ENCODE peak calls at places on chromosomes 6 and 20, in five cellular contexts. A is endothelial cell; J is AG09319; M is CD8-positive, alpha-beta T cell; N is A673. R is an unnamed sample.

GRCh38 chr6:106844930-106845329 is 129.6 kb downstream of the CD24 start:
- DNase-seq in A (no peak), J (no peak), M (no peak), N (no peak), R (peak)

GRCh38 chr6:7909323-7910276 is 988 bp downstream of the TXNDC5 start:
- DNase-seq in A (peak), J (no peak), M (peak), N (peak), R (peak)

GRCh38 chr6:139164001-139164400 is 29.1 kb downstream of the HECA start:
- DNase-seq in A (no peak), J (no peak), M (peak), N (peak), R (no peak)

GRCh38 chr6:27562027-27562410 is 89.1 kb upstream of the ZNF184 start:
- DNase-seq in A (no peak), J (no peak), M (no peak), N (peak), R (no peak)

GRCh38 chr6:121055572-121056163 is 278.6 kb downstream of the TBC1D32 start:
- DNase-seq in A (peak), J (peak), M (no peak), N (peak), R (peak)

GRCh38 chr6:81774542-81774941 is 22.1 kb upstream of the TENT5A start:
- DNase-seq in A (no peak), J (no peak), M (no peak), N (no peak), R (no peak)

GRCh38 chr20:59820204-59821041 is 113.0 kb downstream of the SYCP2 start:
- DNase-seq in A (no peak), J (no peak), M (no peak), N (no peak), R (no peak)

GRCh38 chr20:23048283-23049200 is 930 bp downstream of the THBD start:
- DNase-seq in A (peak), J (no peak), M (no peak), N (peak), R (peak)

GRCh38 chr6:15444881-15445280 is 199.0 kb downstream of the JARID2 start:
- DNase-seq in A (no peak), J (no peak), M (no peak), N (peak), R (no peak)

GRCh38 chr20:46027245-46027853 is 1.7 kb upstream of the SLC12A5 start:
- DNase-seq in A (peak), J (peak), M (peak), N (peak), R (peak)

GRCh38 chr6:28537509-28538140 is 11.9 kb downstream of the GPX5 start:
- DNase-seq in A (no peak), J (no peak), M (peak), N (no peak), R (no peak)

GRCh38 chr20:45968801-45969711 is 2.9 kb downstream of the ZNF335 start:
- DNase-seq in A (no peak), J (no peak), M (no peak), N (no peak), R (no peak)

GRCh38 chr20:54025166-54025835 is 45.1 kb downstream of the BCAS1 start:
- DNase-seq in A (no peak), J (peak), M (no peak), N (no peak), R (no peak)

GRCh38 chr20:62603021-62603906 is 39.0 kb upstream of the SLCO4A1 start:
- DNase-seq in A (no peak), J (no peak), M (peak), N (peak), R (peak)

GRCh38 chr20:47950557-47951283 is 165.4 kb upstream of the SULF2 start:
- DNase-seq in A (no peak), J (no peak), M (no peak), N (no peak), R (no peak)

GRCh38 chr6:22681761-22682160 is 112.4 kb downstream of the HDGFL1 start:
- DNase-seq in A (no peak), J (peak), M (no peak), N (no peak), R (no peak)

GRCh38 chr6:111971181-111971829 is 82.6 kb upstream of the CCN6 start:
- DNase-seq in A (no peak), J (no peak), M (no peak), N (no peak), R (no peak)

GRCh38 chr20:53533500-53533899 is 60.1 kb downstream of the ZNF217 start:
- DNase-seq in A (no peak), J (no peak), M (no peak), N (no peak), R (no peak)

GRCh38 chr6:93424303-93425064 is 5.1 kb upstream of the EPHA7 start:
- DNase-seq in A (peak), J (no peak), M (no peak), N (peak), R (no peak)

GRCh38 chr6:146860583-146860982 is 261.8 kb downstream of the ADGB start:
- DNase-seq in A (no peak), J (no peak), M (no peak), N (no peak), R (no peak)

GRCh38 chr20:25058051-25058796 is at the start of gene ACSS1:
- DNase-seq in A (peak), J (no peak), M (peak), N (peak), R (peak)

GRCh38 chr6:113428702-113429101 is 428.4 kb upstream of the MARCKS start:
- DNase-seq in A (no peak), J (no peak), M (no peak), N (no peak), R (no peak)

GRCh38 chr6:127481628-127482027 is 22.4 kb upstream of the KIAA0408 start:
- DNase-seq in A (no peak), J (no peak), M (no peak), N (no peak), R (no peak)

GRCh38 chr6:68634503-68635411 is at the start of gene ADGRB3:
- DNase-seq in A (peak), J (no peak), M (peak), N (peak), R (peak)

GRCh38 chr6:76381612-76382011 is 309.1 kb upstream of the IMPG1 start:
- DNase-seq in A (no peak), J (no peak), M (no peak), N (no peak), R (no peak)

GRCh38 chr6:75210885-75211739 is 5.3 kb upstream of the COL12A1 start:
- DNase-seq in A (peak), J (no peak), M (peak), N (peak), R (peak)

GRCh38 chr20:48632017-48632824 is 195.6 kb downstream of the PREX1 start:
- DNase-seq in A (no peak), J (no peak), M (no peak), N (no peak), R (no peak)

GRCh38 chr6:144331610-144332009 is 46.5 kb downstream of the UTRN start:
- DNase-seq in A (no peak), J (no peak), M (no peak), N (no peak), R (no peak)

GRCh38 chr6:42106663-42107023 is 35.8 kb downstream of the C6orf132 start:
- DNase-seq in A (no peak), J (no peak), M (no peak), N (no peak), R (no peak)

GRCh38 chr20:10794765-10795164 is 121.0 kb upstream of the JAG1 start:
- DNase-seq in A (no peak), J (no peak), M (no peak), N (no peak), R (no peak)

GRCh38 chr6:1724616-1725015 is 114.9 kb downstream of the FOXC1 start:
- DNase-seq in A (peak), J (no peak), M (no peak), N (no peak), R (no peak)

GRCh38 chr20:4780245-4780644 is 58.5 kb downstream of the PRND start:
- DNase-seq in A (no peak), J (no peak), M (no peak), N (no peak), R (no peak)

GRCh38 chr6:12126051-12126450 is 113.9 kb downstream of the HIVEP1 start:
- DNase-seq in A (no peak), J (no peak), M (no peak), N (no peak), R (no peak)

GRCh38 chr20:43681468-43681942 is 14.6 kb downstream of the MYBL2 start:
- DNase-seq in A (no peak), J (no peak), M (no peak), N (peak), R (no peak)

GRCh38 chr6:70131528-70131927 is 171.4 kb downstream of the COL9A1 start:
- DNase-seq in A (no peak), J (no peak), M (no peak), N (peak), R (peak)

GRCh38 chr6:126266664-126267063 is 73.3 kb upstream of the CENPW start:
- DNase-seq in A (no peak), J (no peak), M (no peak), N (peak), R (no peak)

GRCh38 chr6:33147807-33148666 is 44.2 kb downstream of the COL11A2 start:
- DNase-seq in A (no peak), J (peak), M (no peak), N (peak), R (no peak)

GRCh38 chr6:56767892-56768531 is 125.3 kb upstream of the DST start:
- DNase-seq in A (no peak), J (no peak), M (no peak), N (no peak), R (no peak)
- TF ChIP-seq CTCF in A (no peak), J (no peak), M (no peak), N (peak), R (peak)

GRCh38 chr6:133399426-133399825 is 158.3 kb downstream of the EYA4 start:
- DNase-seq in A (no peak), J (no peak), M (no peak), N (no peak), R (no peak)

GRCh38 chr6:133408543-133408942 is 167.4 kb downstream of the EYA4 start:
- DNase-seq in A (no peak), J (no peak), M (no peak), N (no peak), R (no peak)

GRCh38 chr6:133407320-133408100 is 166.4 kb downstream of the EYA4 start:
- DNase-seq in A (no peak), J (no peak), M (no peak), N (peak), R (no peak)

GRCh38 chr6:133410628-133411027 is 169.5 kb downstream of the EYA4 start:
- DNase-seq in A (no peak), J (no peak), M (no peak), N (no peak), R (no peak)

GRCh38 chr6:133404728-133405127 is 163.6 kb downstream of the EYA4 start:
- DNase-seq in A (no peak), J (no peak), M (no peak), N (no peak), R (no peak)
- TF ChIP-seq CTCF in A (no peak), J (no peak), M (no peak), N (no peak), R (no peak)

DNA sequence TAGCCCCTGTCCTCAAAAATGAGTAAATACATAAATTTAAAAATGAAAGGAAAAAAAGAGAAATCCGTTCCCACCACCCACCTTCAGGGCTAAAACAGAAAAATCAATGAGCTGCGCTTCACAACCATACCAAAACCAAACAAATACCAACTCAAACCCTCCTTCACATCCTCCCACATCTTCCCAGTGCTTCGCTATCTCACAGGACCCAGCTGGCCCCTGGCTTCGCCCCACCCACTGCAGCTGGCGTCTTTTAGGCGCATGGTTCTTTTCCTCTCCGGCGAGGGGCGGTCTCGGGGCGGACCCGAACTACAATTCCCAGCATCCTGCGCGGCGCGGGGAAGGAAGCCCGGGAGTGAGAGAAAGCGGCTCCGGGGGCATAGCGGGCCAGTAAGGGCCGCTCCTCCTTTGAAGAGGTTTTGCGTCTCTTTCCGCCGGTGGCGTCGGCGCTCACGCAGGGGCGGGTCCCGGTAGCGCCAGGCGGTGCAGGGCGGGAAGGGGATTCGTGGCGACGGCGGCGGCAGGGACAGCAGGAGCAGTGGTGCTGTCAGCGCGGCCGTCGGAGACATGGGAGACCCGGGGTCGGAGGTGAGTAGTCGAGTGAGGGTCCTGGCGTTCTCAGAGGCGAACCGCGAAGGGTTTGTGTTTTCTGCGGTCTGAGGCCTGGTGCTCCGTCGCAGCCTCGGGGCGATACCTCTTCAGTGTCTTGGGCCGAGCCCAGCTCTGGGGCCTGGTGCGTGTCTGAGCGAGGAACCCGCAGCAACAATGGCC is at the start of gene ZNF451:
- DNase-seq in A (peak), J (peak), M (peak), N (peak), R (peak)
- TF ChIP-seq CTCF in A (no peak), J (no peak), M (no peak), N (no peak), R (no peak)

GRCh38 chr6:88895911-88896310 is 67.5 kb downstream of the RNGTT start:
- DNase-seq in A (no peak), J (no peak), M (no peak), N (no peak), R (no peak)

GRCh38 chr6:88899569-88900316 is 63.7 kb downstream of the RNGTT start:
- DNase-seq in A (no peak), J (no peak), M (no peak), N (peak), R (no peak)
- TF ChIP-seq CTCF in A (peak), J (no peak), M (no peak), N (peak), R (no peak)

GRCh38 chr6:149446791-149447376 is 37.9 kb downstream of the ZC3H12D start:
- DNase-seq in A (no peak), J (no peak), M (no peak), N (no peak), R (no peak)
- TF ChIP-seq CTCF in A (no peak), J (no peak), M (no peak), N (no peak), R (no peak)

GRCh38 chr6:31730631-31731086 is 1.6 kb upstream of the DDAH2 start:
- DNase-seq in A (no peak), J (no peak), M (no peak), N (no peak), R (no peak)

GRCh38 chr6:31727717-31728671 is 1.1 kb downstream of the DDAH2 start:
- DNase-seq in A (no peak), J (no peak), M (no peak), N (no peak), R (peak)

GRCh38 chr6:31729979-31730630 is 1.0 kb upstream of the DDAH2 start:
- DNase-seq in A (peak), J (peak), M (peak), N (peak), R (peak)

GRCh38 chr6:31728767-31729514 is at the start of gene DDAH2:
- DNase-seq in A (no peak), J (no peak), M (no peak), N (no peak), R (no peak)

GRCh38 chr6:31729515-31729978 is 448 bp upstream of the DDAH2 start:
- DNase-seq in A (peak), J (peak), M (peak), N (peak), R (peak)
- TF ChIP-seq CTCF in A (no peak), J (no peak), M (peak), N (no peak), R (peak)

GRCh38 chr6:136341967-136342366 is 52.3 kb upstream of the BCLAF1 start:
- DNase-seq in A (no peak), J (no peak), M (no peak), N (no peak), R (no peak)
- TF ChIP-seq CTCF in A (no peak), J (no peak), M (no peak), N (no peak), R (no peak)

R was measured in GM13977.